ENCODE peak calls at places on chromosomes 11 and 22, in eight cellular contexts. L, D, Z, N, V, T, Q and A are unnamed samples.

GRCh38 chr11:67504950-67505561 is at the start of gene PITPNM1:
- DNase-seq in Q (no peak), D (peak), V (peak), N (peak), Z (peak), T (peak), L (no peak), A (peak)

GRCh38 chr11:116384876-116385275 is 387.9 kb downstream of the BUD13 start:
- DNase-seq in N (no peak), Q (no peak), T (no peak), L (no peak), V (no peak), Z (no peak), D (no peak), A (no peak)

GRCh38 chr11:128902515-128903066 is 11.4 kb downstream of the KCNJ5 start:
- DNase-seq in N (no peak), Z (peak), T (no peak), D (no peak), V (no peak), L (no peak), Q (no peak), A (no peak)

GRCh38 chr11:75593337-75593915 is 31.4 kb downstream of the SERPINH1 start:
- DNase-seq in Q (no peak), T (no peak), L (no peak), D (no peak), Z (no peak), N (no peak), V (no peak), A (no peak)

GRCh38 chr22:49838771-49839717 is 11.4 kb upstream of the BRD1 start:
- DNase-seq in D (peak), L (no peak), T (no peak), V (no peak), Z (peak), N (no peak), Q (no peak), A (no peak)

GRCh38 chr11:33542921-33543320 is 157.7 kb downstream of the C11orf91 start:
- DNase-seq in Q (no peak), L (no peak), T (peak), Z (peak), V (peak), D (peak), N (peak), A (peak)

GRCh38 chr11:62014158-62014476 is 46.7 kb upstream of the FTH1 start:
- DNase-seq in L (no peak), V (no peak), Z (no peak), Q (no peak), D (no peak), T (no peak), N (no peak), A (no peak)

GRCh38 chr11:27613670-27613950 is 86.6 kb downstream of the BDNF start:
- DNase-seq in Z (no peak), Q (no peak), D (no peak), N (no peak), L (no peak), T (no peak), V (no peak), A (no peak)

GRCh38 chr22:17149073-17149815 is 9.8 kb downstream of the HDHD5 start:
- DNase-seq in Q (no peak), L (no peak), T (no peak), Z (no peak), D (no peak), N (no peak), V (no peak), A (no peak)

GRCh38 chr22:30209642-30210041 is 36.9 kb downstream of the LIF start:
- DNase-seq in L (no peak), D (no peak), T (no peak), Z (no peak), V (no peak), Q (no peak), N (no peak), A (no peak)

GRCh38 chr11:8744423-8744822 is 61.8 kb downstream of the RPL27A start:
- DNase-seq in T (no peak), Z (peak), L (no peak), V (no peak), Q (no peak), D (no peak), N (no peak), A (no peak)